ENCODE peak calls at places on chromosomes 3 and 15, in ten cellular contexts. Z, E, P, H, O, Y, F, A, R and B are unnamed samples.

GRCh38 chr3:66527253-66527652 is 26.4 kb upstream of the LRIG1 start:
- DNase-seq in Y (peak; percentile 17), P (no peak), F (no peak), E (no peak), Z (no peak), R (no peak), H (peak; percentile 17), O (no peak), A (no peak), B (no peak)

GRCh38 chr15:50341737-50342136 is 13.3 kb downstream of the GABPB1 start:
- DNase-seq in H (no peak), Z (no peak), A (no peak), F (no peak), P (no peak), R (no peak), E (no peak), O (no peak), Y (no peak), B (no peak)

GRCh38 chr15:39369768-39370167 is 211.1 kb upstream of the THBS1 start:
- DNase-seq in Y (no peak), A (no peak), R (no peak), F (peak; percentile 69), O (no peak), H (no peak), E (no peak), Z (no peak), P (no peak), B (no peak)

GRCh38 chr3:173733029-173733652 is 335.6 kb downstream of the NLGN1 start:
- DNase-seq in R (peak; percentile 56), E (peak; percentile 34), P (no peak), H (peak; percentile 54), O (no peak), Y (peak; percentile 75), Z (peak; percentile 47), A (peak; percentile 68), F (no peak), B (no peak)

GRCh38 chr15:86267892-86268291 is 188.2 kb downstream of the AGBL1 start:
- DNase-seq in Z (no peak), A (no peak), H (peak; percentile 90), O (no peak), F (no peak), E (no peak), Y (no peak), P (no peak), R (no peak), B (no peak)

GRCh38 chr15:92112180-92112579 is 258.7 kb downstream of the SLCO3A1 start:
- DNase-seq in Z (no peak), O (no peak), H (no peak), A (no peak), R (no peak), P (no peak), Y (no peak), E (no peak), F (no peak), B (peak; percentile 45)

GRCh38 chr3:14362890-14363289 is 39.5 kb upstream of the SLC6A6 start:
- DNase-seq in H (no peak), O (no peak), Z (no peak), A (no peak), F (no peak), P (no peak), R (no peak), E (no peak), Y (no peak), B (no peak)

GRCh38 chr3:129313983-129314756 is 35.5 kb downstream of the HMCES start:
- DNase-seq in Y (peak; percentile 12), P (no peak), R (no peak), E (no peak), H (no peak), Z (no peak), F (no peak), A (peak; percentile 63), O (no peak), B (no peak)

GRCh38 chr3:27279153-27279552 is 90.0 kb downstream of the NEK10 start:
- DNase-seq in P (no peak), Z (peak; percentile 49), O (no peak), Y (peak; percentile 37), E (no peak), F (no peak), H (peak; percentile 9), R (peak; percentile 30), A (peak; percentile 13), B (no peak)

GRCh38 chr3:44612678-44613077 is 12.2 kb upstream of the ZNF197 start:
- DNase-seq in F (no peak), Z (no peak), E (no peak), H (no peak), Y (no peak), O (no peak), P (no peak), A (no peak), R (no peak), B (no peak)

GRCh38 chr15:98823012-98823458 is 174.7 kb downstream of the IGF1R start:
- DNase-seq in R (no peak), O (no peak), E (peak; percentile 29), P (no peak), H (peak; percentile 88), F (no peak), Z (peak; percentile 50), Y (peak; percentile 59), A (peak; percentile 67), B (no peak)

GRCh38 chr3:29683306-29683993 is 402.6 kb downstream of the RBMS3 start:
- DNase-seq in Y (peak; percentile 78), P (no peak), A (peak; percentile 52), R (peak; percentile 53), H (peak; percentile 61), F (no peak), E (no peak), Z (peak; percentile 44), O (peak; percentile 47), B (no peak)

GRCh38 chr3:195544634-195545033 is 1.5 kb upstream of the PPP1R2 start:
- DNase-seq in F (peak; percentile 77), P (no peak), A (no peak), Z (no peak), H (no peak), Y (peak; percentile 70), R (no peak), O (no peak), E (no peak), B (peak; percentile 70)

GRCh38 chr3:46017720-46018119 is 9.6 kb downstream of the XCR1 start:
- DNase-seq in P (no peak), E (no peak), H (no peak), R (no peak), A (peak; percentile 20), F (no peak), O (peak; percentile 45), Z (no peak), Y (no peak), B (no peak)

GRCh38 chr15:57526615-57527014 is 65.1 kb upstream of the MYZAP start:
- DNase-seq in E (no peak), R (no peak), P (no peak), F (no peak), Z (no peak), A (no peak), Y (no peak), O (no peak), H (no peak), B (no peak)

GRCh38 chr3:46271209-46271608 is 28.9 kb downstream of the CCR3 start:
- DNase-seq in Z (no peak), O (no peak), Y (no peak), P (no peak), E (no peak), H (no peak), R (no peak), A (no peak), F (no peak), B (no peak)

GRCh38 chr3:30611613-30612421 is 5.4 kb downstream of the TGFBR2 start:
- DNase-seq in O (no peak), Z (no peak), F (no peak), E (no peak), A (peak; percentile 79), P (no peak), R (no peak), Y (peak; percentile 79), H (peak; percentile 86), B (no peak)

GRCh38 chr3:127081001-127081720 is 98.2 kb downstream of the PLXNA1 start:
- DNase-seq in Y (no peak), A (no peak), E (no peak), P (no peak), Z (no peak), F (peak; percentile 56), H (no peak), R (no peak), O (no peak), B (peak; percentile 32)

GRCh38 chr3:186976802-186977201 is 46.5 kb downstream of the ST6GAL1 start:
- DNase-seq in P (no peak), Y (no peak), R (no peak), H (no peak), A (no peak), F (no peak), O (no peak), Z (no peak), E (no peak), B (no peak)

GRCh38 chr3:40290396-40290795 is 19.1 kb upstream of the EIF1B start:
- DNase-seq in E (no peak), O (no peak), R (no peak), F (peak; percentile 82), Y (no peak), A (no peak), Z (no peak), P (peak; percentile 13), H (no peak), B (no peak)

GRCh38 chr3:141105828-141106628 is 54.9 kb downstream of the SPSB4 start:
- DNase-seq in O (peak; percentile 74), A (peak; percentile 85), P (peak; percentile 31), F (peak; percentile 55), Y (peak; percentile 93), Z (peak; percentile 93), H (peak; percentile 85), E (peak; percentile 85), R (peak; percentile 95), B (peak; percentile 88)

GRCh38 chr15:87793736-87794135 is 462.8 kb downstream of the NTRK3 start:
- DNase-seq in F (no peak), R (no peak), P (no peak), H (no peak), O (no peak), E (no peak), Z (no peak), A (no peak), Y (no peak), B (no peak)

GRCh38 chr15:67743558-67743957 is 81.8 kb upstream of the SKOR1 start:
- DNase-seq in Y (no peak), E (no peak), F (no peak), H (no peak), Z (no peak), A (no peak), R (no peak), O (no peak), P (no peak), B (no peak)

GRCh38 chr15:66226736-66227135 is 26.8 kb downstream of the MEGF11 start:
- DNase-seq in E (no peak), R (no peak), O (no peak), Y (no peak), F (no peak), A (no peak), H (no peak), P (no peak), Z (no peak), B (no peak)

GRCh38 chr3:64266065-64266874 is 41.0 kb upstream of the PRICKLE2 start:
- DNase-seq in E (no peak), F (no peak), O (no peak), Y (peak; percentile 25), R (peak; percentile 41), P (no peak), Z (peak; percentile 68), H (peak; percentile 84), A (peak; percentile 91), B (peak; percentile 82)

GRCh38 chr15:33059184-33059583 is 135.3 kb downstream of the FMN1 start:
- DNase-seq in R (no peak), H (no peak), Z (no peak), E (no peak), F (no peak), A (no peak), P (no peak), O (no peak), Y (no peak), B (no peak)